ENCODE peak calls at places on chromosomes 12 and 14, in eight cellular contexts. V is NCI-H1092, E is glomerular endothelial cell, O is hippocampal formation, H is EL, J is left cardiac atrium, Q is heart left ventricle, C is SW 1271. U is an unnamed sample.

GRCh38 chr12:54019924-54020586 is 8.2 kb upstream of the HOXC6 start:
- DNase-seq in V (no peak), E (no peak), O (no peak), H (peak), J (no peak), Q (peak), C (peak), U (no peak)

GRCh38 chr14:59632381-59632780 is 55.8 kb upstream of the CCDC175 start:
- DNase-seq in V (peak), E (peak), O (no peak), H (peak), J (no peak), Q (no peak), C (no peak), U (no peak)

GRCh38 chr14:70943838-70944237 is 36.6 kb downstream of the PCNX1 start:
- DNase-seq in V (no peak), E (no peak), O (no peak), H (no peak), J (no peak), Q (no peak), C (no peak), U (no peak)

GRCh38 chr14:100192250-100192671 is 32.8 kb upstream of the DEGS2 start:
- DNase-seq in V (no peak), E (no peak), O (no peak), H (no peak), J (peak), Q (peak), C (no peak), U (no peak)

GRCh38 chr14:102592969-102593840 is 756 bp downstream of the RCOR1 start:
- DNase-seq in V (peak), E (no peak), O (peak), H (peak), J (peak), Q (peak), C (peak), U (no peak)

GRCh38 chr12:30181334-30181733 is 397.6 kb upstream of the TMTC1 start:
- DNase-seq in V (no peak), E (no peak), O (no peak), H (no peak), J (no peak), Q (no peak), C (no peak), U (no peak)

GRCh38 chr14:23185046-23185445 is 1.6 kb upstream of the SLC7A8 start:
- DNase-seq in V (no peak), E (peak), O (no peak), H (peak), J (no peak), Q (no peak), C (peak), U (peak)

GRCh38 chr12:44015333-44015941 is 179.6 kb downstream of the TMEM117 start:
- DNase-seq in V (peak), E (peak), O (no peak), H (peak), J (no peak), Q (no peak), C (peak), U (no peak)

GRCh38 chr12:108175310-108175709 is 46.2 kb downstream of the WSCD2 start:
- DNase-seq in V (no peak), E (no peak), O (no peak), H (no peak), J (no peak), Q (no peak), C (no peak), U (no peak)

GRCh38 chr12:25689996-25690501 is 137.0 kb upstream of the LMNTD1 start:
- DNase-seq in V (no peak), E (no peak), O (peak), H (no peak), J (peak), Q (peak), C (no peak), U (peak)

GRCh38 chr14:61574514-61574807 is 120.9 kb upstream of the HIF1A start:
- DNase-seq in V (no peak), E (no peak), O (no peak), H (no peak), J (no peak), Q (no peak), C (no peak), U (no peak)

GRCh38 chr14:102795060-102795925 is 18.0 kb downstream of the TRAF3 start:
- DNase-seq in V (peak), E (no peak), O (no peak), H (peak), J (peak), Q (peak), C (peak), U (no peak)

GRCh38 chr14:58296731-58297130 is 1.6 kb upstream of the ARID4A start:
- DNase-seq in V (no peak), E (no peak), O (no peak), H (peak), J (no peak), Q (no peak), C (no peak), U (no peak)

GRCh38 chr14:64209428-64210165 is 84.6 kb downstream of the ESR2 start:
- DNase-seq in V (no peak), E (no peak), O (no peak), H (no peak), J (peak), Q (peak), C (no peak), U (no peak)

GRCh38 chr14:100439781-100440180 is 116.6 kb downstream of the SLC25A47 start:
- DNase-seq in V (no peak), E (no peak), O (no peak), H (no peak), J (peak), Q (peak), C (no peak), U (no peak)

GRCh38 chr12:93702707-93703305 is 25.6 kb downstream of the CRADD start:
- DNase-seq in V (no peak), E (no peak), O (no peak), H (no peak), J (no peak), Q (no peak), C (no peak), U (no peak)

GRCh38 chr12:50960130-50960529 is 7.8 kb downstream of the HIGD1C start:
- DNase-seq in V (no peak), E (no peak), O (no peak), H (no peak), J (no peak), Q (no peak), C (no peak), U (no peak)

GRCh38 chr12:18753481-18754117 is 15.7 kb downstream of the CAPZA3 start:
- DNase-seq in V (peak), E (no peak), O (no peak), H (no peak), J (peak), Q (peak), C (no peak), U (no peak)

GRCh38 chr12:85955127-85955526 is 81.0 kb downstream of the NTS start:
- DNase-seq in V (no peak), E (no peak), O (no peak), H (no peak), J (no peak), Q (no peak), C (peak), U (no peak)